ENCODE peak calls at places on chromosomes 4 and X, in seven cellular contexts. S is choroid plexus epithelial cell; P is CD8-positive, alpha-beta T cell; Q is MM.1S; I is ovary; B is GM23338; C is foreskin fibroblast. K is an unnamed sample.

GRCh38 chr4:110682311-110682710 is 59.4 kb upstream of the PITX2 start:
- DNase-seq in S (no peak), P (no peak), Q (no peak), I (no peak), B (no peak), C (peak; percentile 41), K (no peak)

GRCh38 chr4:98641906-98642668 is 16.3 kb downstream of the TSPAN5 start:
- DNase-seq in S (no peak), P (no peak), Q (no peak), I (no peak), B (no peak), C (no peak), K (no peak)

GRCh38 chr4:102541708-102542107 is 40.5 kb downstream of the NFKB1 start:
- DNase-seq in S (no peak), P (no peak), Q (no peak), I (no peak), B (peak; percentile 78), C (no peak), K (no peak)

GRCh38 chr4:1039493-1040343 is 28.3 kb downstream of the FGFRL1 start:
- DNase-seq in S (peak; percentile 68), P (no peak), Q (no peak), I (peak; percentile 71), B (no peak), C (peak; percentile 77), K (peak; percentile 83)

GRCh38 chr4:74379912-74380311 is 15.0 kb downstream of the EREG start:
- DNase-seq in S (no peak), P (no peak), Q (no peak), I (no peak), B (no peak), C (no peak), K (no peak)

GRCh38 chr4:8844976-8845690 is 26.5 kb downstream of the HMX1 start:
- DNase-seq in S (no peak), P (no peak), Q (no peak), I (no peak), B (no peak), C (no peak), K (peak; percentile 41)

GRCh38 chrX:31038585-31039326 is 33.1 kb downstream of the FTHL17 start:
- DNase-seq in S (peak; percentile 63), P (peak; percentile 11), Q (peak; percentile 24), I (peak; percentile 14), B (peak; percentile 58), C (peak; percentile 52), K (no peak)

GRCh38 chr4:24470681-24471622 is 113.4 kb downstream of the DHX15 start:
- DNase-seq in S (peak; percentile 68), P (no peak), Q (peak; percentile 30), I (peak; percentile 28), B (peak; percentile 60), C (peak; percentile 68), K (peak; percentile 72)

GRCh38 chr4:172868271-172868670 is 300.3 kb upstream of the GALNT7 start:
- DNase-seq in S (no peak), P (no peak), Q (no peak), I (no peak), B (peak; percentile 28), C (no peak), K (no peak)

GRCh38 chr4:183721207-183722081 is 62.4 kb downstream of the TRAPPC11 start:
- DNase-seq in S (peak; percentile 55), P (peak; percentile 48), Q (peak; percentile 74), I (peak; percentile 81), B (peak; percentile 67), C (peak; percentile 73), K (no peak)

GRCh38 chr4:60216752-60217151 is 983.4 kb upstream of the ADGRL3 start:
- DNase-seq in S (peak; percentile 86), P (no peak), Q (no peak), I (no peak), B (no peak), C (peak; percentile 85), K (no peak)

GRCh38 chr4:117085185-117085701 is at the start of gene TRAM1L1:
- DNase-seq in S (peak; percentile 66), P (no peak), Q (no peak), I (peak; percentile 45), B (peak; percentile 90), C (peak; percentile 81), K (peak; percentile 72)

GRCh38 chr4:55545681-55546632 is 752 bp downstream of the CLOCK start:
- DNase-seq in S (peak; percentile 71), P (peak; percentile 58), Q (peak; percentile 76), I (peak; percentile 76), B (peak; percentile 78), C (peak; percentile 92), K (peak; percentile 89)

GRCh38 chrX:136204571-136204970 is 46.6 kb downstream of the MAP7D3 start:
- DNase-seq in S (peak; percentile 75), P (no peak), Q (no peak), I (no peak), B (peak; percentile 37), C (peak; percentile 75), K (peak; percentile 71)

GRCh38 chrX:118761950-118762725 is 34.7 kb downstream of the IL13RA1 start:
- DNase-seq in S (no peak), P (no peak), Q (no peak), I (no peak), B (peak; percentile 37), C (no peak), K (no peak)

GRCh38 chr4:163221467-163221866 is 54.8 kb upstream of the NAF1 start:
- DNase-seq in S (no peak), P (no peak), Q (no peak), I (no peak), B (no peak), C (no peak), K (no peak)

GRCh38 chrX:35886135-35886534 is 33.4 kb upstream of the CFAP47 start:
- DNase-seq in S (no peak), P (no peak), Q (no peak), I (no peak), B (no peak), C (no peak), K (no peak)

DNA sequence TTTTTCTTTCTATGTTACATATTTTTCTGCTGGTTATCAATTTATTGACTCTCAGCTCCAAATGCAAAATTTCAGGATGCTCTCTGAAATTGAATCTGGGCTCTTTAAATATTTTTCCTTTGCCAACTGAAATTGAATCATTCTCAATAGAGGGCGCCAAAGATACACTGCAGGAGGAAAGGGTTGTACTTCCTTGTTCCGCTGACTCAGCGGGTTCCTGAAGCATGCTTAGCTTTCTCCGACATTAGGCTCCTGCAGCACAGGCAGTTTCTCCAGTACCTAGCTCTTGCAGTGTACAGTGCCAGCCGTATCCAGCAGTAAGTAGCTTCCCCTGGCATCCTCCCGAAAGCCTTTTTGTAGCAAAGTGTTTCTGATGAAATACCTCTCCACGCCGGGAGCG is 28.8 kb upstream of the CFAP47 start:
- DNase-seq in S (peak; percentile 58), P (no peak), Q (peak; percentile 79), I (no peak), B (peak; percentile 71), C (no peak), K (no peak)
- TF ChIP-seq CTCF in S (peak; percentile 62), P (no peak), Q (peak; percentile 65), I (no peak), B (peak; percentile 60), C (no peak), K (no peak)

GRCh38 chrX:111127038-111127437 is 31.0 kb downstream of the PAK3 start:
- DNase-seq in S (no peak), P (no peak), Q (no peak), I (no peak), B (no peak), C (no peak), K (no peak)

GRCh38 chrX:111124418-111124817 is 28.4 kb downstream of the PAK3 start:
- DNase-seq in S (no peak), P (no peak), Q (peak; percentile 93), I (no peak), B (no peak), C (no peak), K (no peak)

GRCh38 chrX:111119341-111119740 is 23.4 kb downstream of the PAK3 start:
- DNase-seq in S (no peak), P (no peak), Q (no peak), I (no peak), B (no peak), C (no peak), K (no peak)

GRCh38 chrX:111123606-111124179 is 27.7 kb downstream of the PAK3 start:
- DNase-seq in S (no peak), P (no peak), Q (peak; percentile 7), I (no peak), B (no peak), C (no peak), K (no peak)

GRCh38 chrX:111123125-111123524 is 27.1 kb downstream of the PAK3 start:
- DNase-seq in S (no peak), P (no peak), Q (peak; percentile 53), I (no peak), B (no peak), C (no peak), K (no peak)
- H3K4me3 ChIP-seq in S (no peak overlapping the region), P (peak overlapping the region; percentile 37), Q (peak overlapping the region; percentile 60), I (no peak overlapping the region), B (no peak overlapping the region), C (no peak overlapping the region), K (no peak overlapping the region)

DNA sequence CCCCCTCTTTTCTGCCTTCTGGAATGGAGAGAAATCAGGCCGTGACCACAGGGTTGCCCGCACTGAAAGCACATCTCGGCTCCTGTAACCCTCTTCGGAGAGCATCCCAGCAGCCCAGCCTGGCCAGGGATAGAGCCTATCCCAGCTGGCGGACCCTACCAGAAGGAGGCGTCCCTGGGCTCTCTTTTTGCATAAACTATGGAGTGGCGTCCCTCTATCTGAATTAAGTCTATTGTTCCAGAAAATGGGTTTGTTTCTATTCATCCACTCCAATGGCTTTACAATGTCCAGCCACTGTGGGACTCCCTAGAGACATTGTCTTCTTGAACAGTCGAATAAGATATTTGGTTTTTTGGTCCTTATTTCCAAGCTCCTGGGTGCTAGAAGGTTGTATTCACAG is 689 bp upstream of the NHSL2 start:
- DNase-seq in S (peak; percentile 25), P (no peak), Q (no peak), I (no peak), B (peak; percentile 66), C (peak; percentile 12), K (peak; percentile 79)
- TF ChIP-seq CTCF in S (peak; percentile 58), P (no peak), Q (no peak), I (no peak), B (peak; percentile 45), C (no peak), K (no peak)

GRCh38 chrX:45807572-45808425 is 607.1 kb upstream of the DIPK2B start:
- DNase-seq in S (peak; percentile 79), P (no peak), Q (no peak), I (no peak), B (peak; percentile 44), C (peak; percentile 38), K (no peak)
- H3K4me3 ChIP-seq in S (peak overlapping the region; percentile 23), P (peak overlapping the region; percentile 27), Q (no peak overlapping the region), I (no peak overlapping the region), B (no peak overlapping the region), C (no peak overlapping the region), K (peak overlapping the region; percentile 37)

GRCh38 chr4:84158670-84159069 is 340.4 kb downstream of the NKX6-1 start:
- DNase-seq in S (no peak), P (no peak), Q (no peak), I (no peak), B (no peak), C (no peak), K (no peak)

DNA sequence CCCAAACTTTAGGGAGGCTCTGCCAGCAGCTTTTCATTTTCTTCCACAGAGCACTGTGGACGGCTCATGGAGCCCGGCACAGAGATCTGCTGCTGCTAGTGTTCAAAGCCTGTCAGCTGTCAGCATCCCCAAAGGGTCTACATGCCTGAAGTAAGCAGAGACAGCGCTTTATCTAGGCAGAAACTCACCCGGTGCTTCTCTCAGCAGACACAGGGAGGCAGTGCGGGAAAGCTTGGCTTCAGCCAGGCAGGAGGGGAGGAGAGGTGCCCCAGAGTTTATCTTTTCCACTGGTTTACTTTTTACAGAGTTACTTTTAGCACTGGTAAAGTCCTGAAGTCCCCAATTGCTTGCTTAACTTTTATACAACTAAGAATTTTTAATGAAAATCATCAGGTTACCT is 339.3 kb downstream of the NKX6-1 start:
- DNase-seq in S (peak; percentile 1), P (no peak), Q (no peak), I (no peak), B (peak; percentile 83), C (no peak), K (no peak)
- TF ChIP-seq CTCF in S (peak; percentile 24), P (no peak), Q (no peak), I (no peak), B (peak; percentile 64), C (no peak), K (no peak)

K was measured in sigmoid colon.